ENCODE peak calls at places on chromosome 10, in eight cellular contexts. D, B, L, Y, O, T, Q and G are unnamed samples.

GRCh38 chr10:110873951-110874350 is 2.2 kb downstream of the PDCD4 start:
- DNase-seq in D (no peak), B (no peak), L (no peak), Y (no peak), O (no peak), T (no peak), Q (no peak), G (no peak)

GRCh38 chr10:114174462-114175190 is 623 bp upstream of the CCDC186 start:
- DNase-seq in D (peak; percentile 45), B (peak; percentile 82), L (peak; percentile 58), Y (no peak), O (no peak), T (no peak), Q (no peak), G (peak; percentile 26)

GRCh38 chr10:124743188-124744046 is 761 bp downstream of the FAM53B start:
- DNase-seq in D (no peak), B (peak; percentile 69), L (no peak), Y (peak; percentile 52), O (no peak), T (peak; percentile 41), Q (peak; percentile 74), G (no peak)

GRCh38 chr10:14306201-14306600 is 24.5 kb downstream of the FRMD4A start:
- DNase-seq in D (no peak), B (no peak), L (no peak), Y (no peak), O (no peak), T (no peak), Q (no peak), G (no peak)

GRCh38 chr10:3741688-3742461 is 43.1 kb downstream of the KLF6 start:
- DNase-seq in D (no peak), B (no peak), L (no peak), Y (no peak), O (no peak), T (no peak), Q (no peak), G (no peak)

GRCh38 chr10:92690211-92691041 is 671 bp downstream of the HHEX start:
- DNase-seq in D (peak; percentile 50), B (peak; percentile 84), L (no peak), Y (peak; percentile 38), O (peak; percentile 21), T (peak; percentile 6), Q (peak; percentile 62), G (no peak)

GRCh38 chr10:31659665-31660064 is 269.0 kb downstream of the ARHGAP12 start:
- DNase-seq in D (no peak), B (no peak), L (no peak), Y (no peak), O (no peak), T (no peak), Q (no peak), G (no peak)

GRCh38 chr10:109957092-109957797 is 33.9 kb upstream of the XPNPEP1 start:
- DNase-seq in D (no peak), B (no peak), L (no peak), Y (no peak), O (no peak), T (no peak), Q (no peak), G (no peak)

GRCh38 chr10:81876253-81876731 is 1.3 kb downstream of the NRG3 start:
- DNase-seq in D (no peak), B (no peak), L (no peak), Y (peak; percentile 42), O (no peak), T (peak; percentile 57), Q (no peak), G (no peak)

GRCh38 chr10:90929179-90929578 is 8.3 kb upstream of the ANKRD1 start:
- DNase-seq in D (no peak), B (no peak), L (no peak), Y (no peak), O (no peak), T (no peak), Q (no peak), G (no peak)

GRCh38 chr10:129765664-129766550 is 198.2 kb downstream of the EBF3 start:
- DNase-seq in D (no peak), B (peak; percentile 28), L (no peak), Y (no peak), O (no peak), T (no peak), Q (peak; percentile 18), G (no peak)

GRCh38 chr10:15541376-15541775 is 170.3 kb upstream of the FAM171A1 start:
- DNase-seq in D (no peak), B (no peak), L (no peak), Y (no peak), O (no peak), T (no peak), Q (no peak), G (no peak)

GRCh38 chr10:11149499-11149898 is 131.8 kb downstream of the CELF2 start:
- DNase-seq in D (no peak), B (peak; percentile 54), L (no peak), Y (no peak), O (no peak), T (no peak), Q (no peak), G (no peak)

GRCh38 chr10:34709637-34710390 is 105.3 kb downstream of the PARD3 start:
- DNase-seq in D (no peak), B (no peak), L (no peak), Y (no peak), O (no peak), T (no peak), Q (no peak), G (no peak)

GRCh38 chr10:33132626-33133025 is 174.6 kb upstream of the ITGB1 start:
- DNase-seq in D (no peak), B (no peak), L (no peak), Y (no peak), O (no peak), T (no peak), Q (no peak), G (no peak)

GRCh38 chr10:113025487-113025886 is 75.4 kb downstream of the TCF7L2 start:
- DNase-seq in D (no peak), B (no peak), L (no peak), Y (no peak), O (no peak), T (no peak), Q (no peak), G (no peak)

GRCh38 chr10:42477170-42477569 is 161.2 kb downstream of the ZNF33B start:
- DNase-seq in D (no peak), B (no peak), L (no peak), Y (no peak), O (no peak), T (no peak), Q (no peak), G (no peak)

GRCh38 chr10:42479057-42479456 is 159.3 kb downstream of the ZNF33B start:
- DNase-seq in D (no peak), B (no peak), L (no peak), Y (no peak), O (no peak), T (no peak), Q (no peak), G (no peak)

GRCh38 chr10:42476101-42476500 is 162.3 kb downstream of the ZNF33B start:
- DNase-seq in D (no peak), B (no peak), L (no peak), Y (no peak), O (no peak), T (no peak), Q (no peak), G (no peak)

GRCh38 chr10:42475168-42476098 is 162.9 kb downstream of the ZNF33B start:
- DNase-seq in D (no peak), B (peak; percentile 45), L (no peak), Y (peak; percentile 50), O (peak; percentile 85), T (no peak), Q (no peak), G (no peak)
- TF ChIP-seq CTCF in D (no peak), B (no peak), L (no peak), Y (no peak), O (no peak), T (no peak), Q (no peak), G (no peak)

DNA sequence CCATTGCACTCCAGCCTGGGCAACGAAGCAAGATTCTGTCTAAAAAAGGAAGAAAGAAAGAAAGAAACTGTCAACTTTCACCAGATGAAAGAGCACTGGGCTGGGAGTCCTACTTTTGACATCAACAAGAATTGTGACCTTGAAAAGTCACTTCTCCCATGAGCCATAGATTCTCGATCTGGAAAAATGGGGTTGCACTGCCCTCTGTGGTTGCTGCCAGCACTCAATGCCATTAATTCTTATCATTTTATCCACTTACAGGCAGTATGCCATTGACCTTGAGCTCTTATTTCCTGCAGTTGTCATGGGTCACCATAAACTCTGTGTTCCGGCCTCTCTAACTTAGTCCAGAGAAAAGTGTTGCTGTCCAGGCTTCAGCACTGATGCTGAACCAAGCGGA is 137.2 kb downstream of the NOC3L start:
- DNase-seq in D (no peak), B (no peak), L (no peak), Y (no peak), O (no peak), T (no peak), Q (no peak), G (no peak)
- TF ChIP-seq CTCF in D (no peak), B (peak; percentile 22), L (peak; percentile 41), Y (no peak), O (peak; percentile 27), T (peak; percentile 15), Q (peak; percentile 53), G (no peak)

DNA sequence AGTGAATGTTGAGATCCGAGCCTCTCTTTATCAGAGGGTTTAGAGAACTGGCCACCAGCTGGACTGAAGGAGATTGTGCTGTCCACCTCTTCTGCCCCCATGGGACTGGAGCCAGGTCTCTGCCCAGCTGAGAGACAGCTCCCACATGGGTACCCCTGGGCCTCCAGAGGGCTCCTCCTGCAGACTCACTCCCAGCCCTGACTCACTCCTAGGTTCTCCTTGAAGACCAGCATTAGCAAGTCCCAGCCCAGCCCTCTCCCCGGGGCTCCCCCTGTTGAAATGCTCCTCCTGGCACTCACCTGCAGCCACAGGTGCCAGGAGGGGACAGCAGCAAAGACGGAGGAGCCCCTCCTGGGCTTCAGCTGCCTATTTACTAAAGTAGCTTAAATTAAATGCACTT is 126.9 kb downstream of the CXCL12 start:
- DNase-seq in D (no peak), B (no peak), L (no peak), Y (no peak), O (no peak), T (no peak), Q (no peak), G (no peak)
- TF ChIP-seq CTCF in D (no peak), B (no peak), L (no peak), Y (no peak), O (no peak), T (no peak), Q (no peak), G (no peak)

DNA sequence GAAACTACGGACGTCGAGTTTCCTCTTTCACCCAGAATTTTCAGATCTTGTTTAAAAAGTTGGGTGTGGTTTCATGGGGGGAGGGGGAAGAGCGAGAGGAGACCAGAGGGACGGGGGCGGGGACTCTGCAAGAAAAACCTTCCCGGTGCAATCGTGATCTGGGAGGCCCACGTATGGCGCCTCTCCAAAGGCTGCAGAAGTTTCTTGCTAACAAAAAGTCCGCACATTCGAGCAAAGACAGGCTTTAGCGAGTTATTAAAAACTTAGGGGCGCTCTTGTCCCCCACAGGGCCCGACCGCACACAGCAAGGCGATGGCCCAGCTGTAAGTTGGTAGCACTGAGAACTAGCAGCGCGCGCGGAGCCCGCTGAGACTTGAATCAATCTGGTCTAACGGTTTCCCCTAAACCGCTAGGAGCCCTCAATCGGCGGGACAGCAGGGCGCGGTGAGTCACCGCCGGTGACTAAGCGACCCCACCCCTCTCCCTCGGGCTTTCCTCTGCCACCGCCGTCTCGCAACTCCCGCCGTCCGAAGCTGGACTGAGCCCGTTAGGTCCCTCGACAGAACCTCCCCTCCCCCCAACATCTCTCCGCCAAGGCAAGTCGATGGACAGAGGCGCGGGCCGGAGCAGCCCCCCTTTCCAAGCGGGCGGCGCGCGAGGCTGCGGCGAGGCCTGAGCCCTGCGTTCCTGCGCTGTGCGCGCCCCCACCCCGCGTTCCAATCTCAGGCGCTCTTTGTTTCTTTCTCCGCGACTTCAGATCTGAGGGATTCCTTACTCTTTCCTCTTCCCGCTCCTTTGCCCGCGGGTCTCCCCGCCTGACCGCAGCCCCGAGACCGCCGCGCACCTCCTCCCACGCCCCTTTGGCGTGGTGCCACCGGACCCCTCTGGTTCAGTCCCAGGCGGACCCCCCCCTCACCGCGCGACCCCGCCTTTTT is at the start of gene VIM:
- DNase-seq in D (peak; percentile 95), B (peak; percentile 90), L (no peak), Y (peak; percentile 76), O (peak; percentile 84), T (peak; percentile 86), Q (peak; percentile 78), G (peak; percentile 84)
- TF ChIP-seq CTCF in D (peak; percentile 23), B (peak; percentile 21), L (peak; percentile 18), Y (no peak), O (no peak), T (peak; percentile 16), Q (no peak), G (no peak)